ENCODE peak calls at places on chromosome 5, in four cellular contexts. K, M, N and P are unnamed samples.

GRCh38 chr5:178291161-178291561 is 58.6 kb upstream of the PHYKPL start:
- DNase-seq in K (no peak), M (no peak), N (no peak), P (no peak)

GRCh38 chr5:175448276-175448675 is 4.3 kb upstream of the DRD1 start:
- DNase-seq in M (no peak), K (no peak), N (no peak), P (no peak)

GRCh38 chr5:57211039-57211438 is 37.2 kb downstream of the GPBP1 start:
- DNase-seq in N (no peak), M (no peak), K (no peak), P (no peak)

GRCh38 chr5:121870489-121870888 is 18.8 kb downstream of the FTMT start:
- DNase-seq in N (peak; percentile 6), M (no peak), K (no peak), P (no peak)

GRCh38 chr5:178347956-178348355 is 115.4 kb upstream of the PHYKPL start:
- DNase-seq in M (no peak), K (no peak), N (no peak), P (no peak)

GRCh38 chr5:37814699-37815098 is 25.1 kb downstream of the GDNF start:
- DNase-seq in M (no peak), N (no peak), K (no peak), P (no peak)

GRCh38 chr5:102628449-102629175 is 126.5 kb upstream of the PAM start:
- DNase-seq in M (no peak), K (no peak), N (no peak), P (no peak)

GRCh38 chr5:177372910-177373309 is 11.3 kb upstream of the SLC34A1 start:
- DNase-seq in M (no peak), N (no peak), K (no peak), P (no peak)

GRCh38 chr5:14428302-14429081 is 153.1 kb upstream of the OTULINL start:
- DNase-seq in M (peak; percentile 70), N (no peak), K (no peak), P (no peak)

GRCh38 chr5:143129910-143130703 is 273.4 kb downstream of the NR3C1 start:
- DNase-seq in M (no peak), N (no peak), K (no peak), P (no peak)

GRCh38 chr5:65395526-65396155 is 86.1 kb downstream of the ADAMTS6 start:
- DNase-seq in N (no peak), K (no peak), M (no peak), P (no peak)

GRCh38 chr5:1053391-1054017 is 44.9 kb downstream of the NKD2 start:
- DNase-seq in K (no peak), M (no peak), N (no peak), P (no peak)

GRCh38 chr5:134124289-134125194 is 10.1 kb downstream of the TCF7 start:
- DNase-seq in N (no peak), M (no peak), K (no peak), P (peak; percentile 69)